ENCODE peak calls at places on chromosomes 13 and 19, in nine cellular contexts. N, Y, M, Q, R, D, J, Z and F are unnamed samples. For H3K4me1, the result is how much of the 10 kb centered on the place peaks cover.

GRCh38 chr13:95355491-95355890 is 54.2 kb upstream of the ABCC4 start:
- DNase-seq in Y (peak), Z (no peak), R (no peak), N (no peak), D (no peak), Q (no peak), M (no peak), J (peak), F (peak)

GRCh38 chr19:4367781-4368127 is 24.4 kb downstream of the MPND start:
- DNase-seq in R (no peak), J (no peak), Q (no peak), N (no peak), D (no peak), Y (no peak), M (no peak), Z (no peak), F (no peak)

GRCh38 chr13:42740753-42741152 is 40.6 kb upstream of the FAM216B start:
- DNase-seq in N (peak), R (peak), D (no peak), M (peak), Z (peak), Q (peak), J (no peak), Y (no peak), F (no peak)

GRCh38 chr13:42821437-42821836 is 40.1 kb downstream of the FAM216B start:
- DNase-seq in Z (no peak), R (no peak), M (no peak), Q (no peak), J (no peak), D (no peak), N (no peak), Y (peak), F (peak)

GRCh38 chr19:45528744-45529453 is 21.6 kb downstream of the VASP start:
- DNase-seq in R (peak), M (peak), D (no peak), Y (no peak), Q (peak), J (no peak), N (no peak), Z (peak), F (no peak)

GRCh38 chr13:58858870-58859371 is 1227.4 kb downstream of the PCDH17 start:
- DNase-seq in Z (no peak), Y (no peak), J (no peak), M (peak), D (no peak), N (no peak), R (no peak), Q (no peak), F (no peak)

GRCh38 chr19:16588089-16588823 is 16.0 kb upstream of the SLC35E1 start:
- DNase-seq in Y (peak), Z (no peak), M (peak), D (peak), J (peak), Q (peak), N (no peak), R (no peak), F (no peak)

GRCh38 chr13:30334663-30335386 is 27.5 kb upstream of the KATNAL1 start:
- DNase-seq in Y (peak), R (peak), Z (no peak), J (no peak), D (no peak), Q (no peak), M (no peak), N (no peak), F (peak)

GRCh38 chr19:17803264-17803896 is 8.4 kb downstream of the B3GNT3 start:
- DNase-seq in Q (no peak), Z (no peak), J (no peak), R (no peak), N (no peak), Y (no peak), M (no peak), D (no peak), F (no peak)

GRCh38 chr13:61414136-61414535 is 1.5 kb downstream of the PCDH20 start:
- DNase-seq in Q (no peak), D (no peak), Z (no peak), M (no peak), J (no peak), N (no peak), Y (no peak), R (no peak), F (no peak)

GRCh38 chr13:50129065-50129922 is 114.0 kb downstream of the KCNRG start:
- DNase-seq in M (peak), Z (no peak), Q (no peak), D (no peak), J (no peak), N (peak), R (no peak), Y (no peak), F (no peak)

GRCh38 chr13:20461481-20461859 is 64.2 kb downstream of the CRYL1 start:
- DNase-seq in N (no peak), Y (peak), Z (no peak), M (no peak), R (no peak), Q (no peak), D (no peak), J (peak), F (no peak)

GRCh38 chr13:37068962-37069361 is 9.5 kb upstream of the SUPT20H start:
- DNase-seq in Q (no peak), D (no peak), Y (peak), R (peak), J (no peak), M (no peak), N (no peak), Z (no peak), F (no peak)

GRCh38 chr13:33132644-33133440 is 116.6 kb downstream of the KL start:
- DNase-seq in R (no peak), N (no peak), J (no peak), Q (no peak), M (no peak), D (no peak), Z (no peak), Y (peak), F (no peak)

GRCh38 chr13:80132741-80133601 is 208.0 kb downstream of the SPRY2 start:
- DNase-seq in Y (peak), J (peak), N (peak), R (peak), D (no peak), Z (peak), M (no peak), Q (peak), F (peak)

GRCh38 chr13:41384749-41385503 is 72.4 kb upstream of the RGCC start:
- DNase-seq in Q (no peak), N (no peak), D (no peak), Y (peak), M (no peak), J (no peak), Z (no peak), R (peak), F (no peak)

GRCh38 chr19:55077106-55077505 is 1.4 kb downstream of the EPS8L1 start:
- DNase-seq in N (no peak), Y (no peak), M (no peak), R (no peak), J (no peak), Z (no peak), Q (no peak), D (no peak), F (no peak)

GRCh38 chr19:55071913-55072312 is 3.8 kb upstream of the EPS8L1 start:
- DNase-seq in Z (no peak), J (no peak), Q (no peak), Y (no peak), D (no peak), R (no peak), N (no peak), M (peak), F (no peak)

GRCh38 chr19:55076321-55076720 is 652 bp downstream of the EPS8L1 start:
- DNase-seq in J (no peak), Q (no peak), Z (no peak), M (no peak), R (no peak), D (no peak), Y (no peak), N (no peak), F (no peak)

GRCh38 chr19:55078996-55079395 is 3.3 kb downstream of the EPS8L1 start:
- DNase-seq in J (no peak), R (no peak), M (peak), Q (no peak), D (no peak), Z (no peak), N (no peak), Y (no peak), F (no peak)

DNA sequence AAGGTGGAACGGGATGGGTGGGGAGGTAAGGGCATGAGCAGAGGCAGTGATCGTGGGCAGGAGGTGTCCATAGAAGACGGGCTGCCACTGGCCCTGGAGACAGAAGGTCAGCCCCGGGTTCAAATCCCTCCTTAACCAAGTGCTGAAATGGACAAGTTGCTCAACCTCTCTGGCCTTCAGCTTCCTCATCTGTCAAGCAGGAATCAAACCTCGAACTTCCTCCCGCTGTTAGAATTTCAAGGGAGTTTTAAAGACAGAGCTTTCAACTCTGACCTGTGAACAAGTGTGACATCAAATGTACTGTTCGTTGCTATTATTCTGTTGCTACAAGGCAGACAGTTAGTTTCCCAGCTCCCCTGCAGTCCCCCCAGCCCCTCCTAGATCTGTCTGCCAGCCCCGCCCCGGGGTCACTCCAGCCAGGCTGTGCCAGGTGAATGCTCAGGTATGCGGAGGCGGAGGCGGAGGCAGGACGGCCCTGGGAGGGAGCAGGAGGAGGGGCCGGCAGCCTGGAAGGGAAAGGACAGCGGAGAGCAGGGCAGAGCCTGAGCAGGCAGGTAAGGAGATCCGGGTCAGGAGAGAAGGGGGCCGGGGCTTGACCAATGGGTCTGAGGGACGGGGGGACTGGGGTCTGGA is at the start of gene EPS8L1:
- DNase-seq in Q (peak), Z (peak), N (no peak), R (no peak), J (peak), M (peak), Y (no peak), D (no peak), F (no peak)
- H3K27ac ChIP-seq in Q (peak), Z (peak), N (no peak), R (peak), J (peak), M (no peak), Y (no peak), D (no peak), F (no peak)

GRCh38 chr13:112141643-112142400 is 74.9 kb downstream of the SOX1 start:
- DNase-seq in M (no peak), Q (peak), Z (peak), Y (no peak), J (no peak), R (no peak), N (no peak), D (no peak), F (no peak)

GRCh38 chr13:112142401-112142930 is 75.5 kb downstream of the SOX1 start:
- DNase-seq in Q (no peak), D (no peak), N (no peak), R (no peak), M (no peak), Z (peak), J (no peak), Y (no peak), F (no peak)

GRCh38 chr13:112144616-112145220 is 77.8 kb downstream of the SOX1 start:
- DNase-seq in Y (no peak), R (no peak), J (no peak), M (no peak), Z (no peak), Q (no peak), N (no peak), D (no peak), F (no peak)

GRCh38 chr13:112143753-112144615 is 77.0 kb downstream of the SOX1 start:
- DNase-seq in Y (no peak), Z (peak), R (no peak), N (no peak), D (no peak), J (no peak), Q (no peak), M (no peak), F (no peak)

GRCh38 chr13:112143046-112143752 is 76.2 kb downstream of the SOX1 start:
- DNase-seq in J (no peak), Q (no peak), Y (no peak), D (no peak), M (no peak), R (no peak), Z (peak), N (no peak), F (no peak)
- H3K4me1 ChIP-seq in J (under half), Q (under half), Y (under half), D (under half), M (under half), R (under half), Z (under half), N (under half), F (under half)

GRCh38 chr13:109768176-109768575 is 18.2 kb downstream of the IRS2 start:
- DNase-seq in M (no peak), R (no peak), Q (no peak), N (no peak), Y (no peak), J (no peak), D (no peak), Z (no peak), F (no peak)
- H3K27ac ChIP-seq in M (no peak), R (no peak), Q (no peak), N (no peak), Y (no peak), J (no peak), D (no peak), Z (no peak), F (no peak)

GRCh38 chr13:113852536-113853517 is 11.0 kb downstream of the GAS6 start:
- DNase-seq in Z (no peak), D (no peak), Q (no peak), N (no peak), R (no peak), M (peak), Y (no peak), J (no peak), F (peak)

GRCh38 chr13:113850722-113851479 is 13.0 kb downstream of the GAS6 start:
- DNase-seq in M (no peak), D (no peak), J (no peak), Q (no peak), R (no peak), N (no peak), Y (no peak), Z (no peak), F (no peak)

GRCh38 chr13:113849981-113850721 is 13.7 kb downstream of the GAS6 start:
- DNase-seq in N (no peak), J (no peak), R (no peak), D (no peak), M (no peak), Y (no peak), Q (no peak), Z (no peak), F (no peak)

GRCh38 chr13:113851826-113852535 is 11.9 kb downstream of the GAS6 start:
- DNase-seq in J (no peak), R (no peak), D (no peak), N (no peak), M (no peak), Z (no peak), Q (no peak), Y (no peak), F (no peak)

DNA sequence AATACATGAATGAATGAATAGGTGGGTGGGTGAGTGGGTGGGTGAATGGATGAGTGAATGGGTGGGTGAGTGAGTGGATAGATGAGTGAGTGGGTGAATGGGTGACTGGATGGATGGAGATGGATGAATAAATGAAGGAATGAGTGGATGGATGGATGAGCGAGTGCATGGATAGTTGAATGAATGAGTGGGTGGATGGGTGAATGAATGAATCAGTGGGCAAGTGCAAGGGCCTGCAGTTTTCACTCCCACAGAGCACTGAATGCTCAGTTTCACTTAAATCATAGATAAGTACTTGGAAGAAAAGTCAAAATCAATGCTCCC is 12.4 kb downstream of the GAS6 start:
- DNase-seq in N (no peak), Q (no peak), M (no peak), D (no peak), R (no peak), J (no peak), Z (no peak), Y (no peak), F (no peak)
- H3K4me1 ChIP-seq in N (half or more), Q (half or more), M (under half), D (under half), R (under half), J (under half), Z (under half), Y (half or more), F (under half)

GRCh38 chr13:99556867-99557443 is 55.7 kb downstream of the TM9SF2 start:
- DNase-seq in J (no peak), Q (no peak), R (no peak), N (no peak), D (no peak), Y (no peak), M (no peak), Z (no peak), F (no peak)
- H3K27ac ChIP-seq in J (no peak), Q (no peak), R (no peak), N (no peak), D (no peak), Y (no peak), M (no peak), Z (no peak), F (no peak)

DNA sequence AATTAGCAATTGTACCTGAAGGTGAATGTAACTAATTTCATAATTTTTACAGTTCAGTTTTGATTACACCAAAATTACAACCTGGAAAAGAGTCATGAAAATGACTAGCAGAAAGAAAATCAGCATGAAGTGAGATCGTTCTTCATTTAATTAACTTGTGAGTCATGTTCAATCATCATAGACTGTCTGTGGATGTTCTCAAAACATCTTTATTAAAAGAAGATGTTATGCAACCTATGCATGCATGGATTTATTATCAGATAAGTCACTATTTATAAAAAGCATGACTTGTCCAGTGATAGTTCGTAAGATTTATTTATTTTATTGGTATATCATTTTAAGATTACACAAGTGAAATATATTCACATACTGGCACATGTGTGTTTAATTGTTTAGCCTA is 245.9 kb downstream of the ITGBL1 start:
- DNase-seq in N (no peak), R (no peak), Y (peak), J (peak), Q (no peak), M (no peak), D (no peak), Z (no peak), F (no peak)
- H3K4me1 ChIP-seq in N (under half), R (under half), Y (under half), J (under half), Q (under half), M (under half), D (under half), Z (under half), F (under half)

GRCh38 chr13:99087130-99087953 is 109.5 kb upstream of the DOCK9 start:
- DNase-seq in Q (peak), N (peak), Z (peak), M (peak), Y (peak), D (peak), R (peak), J (peak), F (peak)
- H3K27ac ChIP-seq in Q (peak), N (peak), Z (peak), M (peak), Y (no peak), D (peak), R (peak), J (peak), F (peak)

DNA sequence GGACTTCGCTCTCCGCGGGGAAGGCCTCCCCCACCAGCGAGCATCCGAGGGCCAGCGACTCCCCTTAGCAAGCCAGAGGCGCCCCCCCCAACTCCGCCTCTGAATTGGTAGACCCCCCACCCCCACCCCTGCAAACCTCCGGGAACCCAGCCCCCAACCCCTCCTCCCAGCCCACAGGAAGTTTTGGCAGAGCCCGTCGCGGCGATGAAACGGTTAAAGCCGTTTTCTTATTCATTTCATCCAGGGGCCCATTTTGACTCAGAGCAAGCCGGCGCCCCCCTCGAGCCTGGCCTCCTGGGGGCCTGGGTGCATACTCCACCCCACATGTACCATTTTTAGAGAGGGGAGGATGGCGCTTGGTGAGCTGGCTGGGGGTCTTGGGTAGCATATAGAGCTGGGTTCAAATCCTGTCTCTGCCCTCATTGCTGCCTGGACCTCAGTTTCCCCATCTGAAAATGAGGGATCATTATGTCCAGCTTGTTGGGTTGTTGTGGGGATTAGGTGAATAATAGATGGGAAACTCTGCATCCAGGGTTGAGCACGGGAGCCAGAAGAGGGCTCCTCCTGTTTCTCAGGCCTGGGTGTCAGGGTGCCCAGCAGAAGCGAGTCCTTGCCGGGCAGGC is 7.9 kb upstream of the JUNB start:
- DNase-seq in N (no peak), Q (no peak), J (no peak), R (peak), Z (no peak), Y (no peak), M (no peak), D (no peak), F (peak)
- H3K4me1 ChIP-seq in N (half or more), Q (half or more), J (half or more), R (half or more), Z (half or more), Y (half or more), M (half or more), D (half or more), F (half or more)

DNA sequence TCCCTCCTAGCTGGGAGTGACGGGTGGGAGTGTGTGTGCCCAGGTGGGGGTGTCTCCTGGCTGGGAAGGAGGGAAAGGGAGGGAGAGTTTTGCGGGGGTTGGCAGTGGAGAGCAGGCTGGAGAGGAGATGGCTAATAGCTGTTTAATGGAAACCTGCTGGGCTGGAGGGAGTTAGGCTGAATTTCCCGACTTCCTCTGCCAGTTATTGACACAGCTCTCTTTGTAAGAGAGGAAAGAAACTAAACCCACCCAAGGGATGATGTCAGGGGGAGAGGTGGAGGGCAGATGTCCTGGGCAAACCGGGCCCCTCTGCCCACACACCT is 10.2 kb upstream of the ILF3 start:
- DNase-seq in Q (no peak), N (no peak), J (no peak), M (no peak), R (no peak), Y (no peak), D (no peak), Z (no peak), F (no peak)
- H3K27ac ChIP-seq in Q (no peak), N (peak), J (no peak), M (peak), R (no peak), Y (no peak), D (peak), Z (peak), F (no peak)

GRCh38 chr19:6103894-6104293 is 6.4 kb downstream of the RFX2 start:
- DNase-seq in D (no peak), J (no peak), Z (no peak), N (no peak), M (no peak), Q (no peak), Y (no peak), R (no peak), F (no peak)
- H3K4me1 ChIP-seq in D (under half), J (under half), Z (under half), N (half or more), M (under half), Q (half or more), Y (under half), R (under half), F (under half)